ENCODE peak calls at places on chromosomes 3 and 15, in ten cellular contexts. A is cardiac muscle cell; P is tibial nerve; C is NCI-H1436; X is NCI-H69; Y is IMR-90; Z is MCF 10A; K is naive thymus-derived CD4-positive, alpha-beta T cell; S is renal cortical epithelial cell; W is GF-D8. G is an unnamed sample.

GRCh38 chr3:166764698-166765318 is 615.3 kb downstream of the ZBBX start:
- DNase-seq in K (no peak), C (no peak), S (no peak), Z (no peak), Y (no peak), P (no peak), X (no peak), W (no peak), A (no peak), G (no peak)

GRCh38 chr3:9550999-9551398 is 2.6 kb downstream of the LHFPL4 start:
- DNase-seq in Z (no peak), S (no peak), P (no peak), C (no peak), W (no peak), Y (no peak), A (no peak), K (no peak), X (no peak), G (no peak)

GRCh38 chr15:75230524-75231371 is 27.4 kb upstream of the GOLGA6C start:
- DNase-seq in Z (no peak), X (no peak), C (no peak), P (no peak), K (no peak), W (no peak), Y (no peak), A (no peak), S (no peak), G (no peak)

GRCh38 chr15:75720787-75721461 is 8.3 kb upstream of the CSPG4 start:
- DNase-seq in Z (peak), C (peak), W (no peak), K (no peak), S (peak), P (no peak), X (peak), Y (no peak), A (no peak), G (no peak)

GRCh38 chr15:35663956-35664355 is 118.0 kb upstream of the DPH6 start:
- DNase-seq in X (no peak), Z (no peak), K (no peak), S (no peak), C (no peak), W (no peak), A (peak), P (no peak), Y (no peak), G (no peak)

GRCh38 chr15:34581043-34581365 is 2.4 kb downstream of the GOLGA8B start:
- DNase-seq in A (no peak), Y (no peak), P (no peak), C (no peak), X (no peak), S (no peak), W (no peak), Z (no peak), K (no peak), G (no peak)

GRCh38 chr3:174620138-174620537 is 239.0 kb upstream of the NAALADL2 start:
- DNase-seq in Y (no peak), Z (peak), C (no peak), W (no peak), S (peak), A (peak), P (no peak), X (peak), K (no peak), G (no peak)

GRCh38 chr3:149579838-149580542 is 77.8 kb downstream of the WWTR1 start:
- DNase-seq in Y (peak), K (no peak), S (peak), C (no peak), W (no peak), X (no peak), P (no peak), Z (peak), A (peak), G (no peak)

GRCh38 chr3:157310329-157311065 is 126.2 kb upstream of the PTX3 start:
- DNase-seq in A (no peak), P (no peak), X (no peak), Y (no peak), S (no peak), K (no peak), Z (no peak), C (no peak), W (no peak), G (no peak)

GRCh38 chr15:52764731-52765130 is 25.4 kb downstream of the ONECUT1 start:
- DNase-seq in S (no peak), K (no peak), X (no peak), C (no peak), Z (no peak), Y (no peak), A (no peak), W (no peak), P (no peak), G (no peak)